ENCODE peak calls at places on chromosomes 12 and 14, in five cellular contexts. Z, H, M, Q and L are unnamed samples. For H3K9me3, the result is how much of the 10 kb centered on the place peaks cover.

GRCh38 chr12:1391722-1392121 is 202.7 kb downstream of the FBXL14 start:
- DNase-seq in H (no peak), Z (no peak), M (no peak), Q (peak), L (no peak)

GRCh38 chr12:80161612-80162011 is 62.3 kb downstream of the OTOGL start:
- DNase-seq in Z (no peak), Q (no peak), M (no peak), H (no peak), L (no peak)

GRCh38 chr12:124162151-124163110 is 132.5 kb upstream of the RFLNA start:
- DNase-seq in H (no peak), Q (no peak), M (no peak), Z (no peak), L (no peak)

GRCh38 chr14:73723799-73724621 is 9.8 kb upstream of the PNMA1 start:
- DNase-seq in Z (no peak), M (peak), Q (peak), H (peak), L (no peak)

GRCh38 chr14:54348001-54348611 is 48.7 kb upstream of the CDKN3 start:
- DNase-seq in Z (no peak), M (peak), H (no peak), Q (no peak), L (peak)

GRCh38 chr12:104828015-104828414 is 130.1 kb downstream of the SLC41A2 start:
- DNase-seq in H (no peak), M (no peak), Q (no peak), Z (no peak), L (no peak)

GRCh38 chr12:12083688-12084087 is 12.9 kb downstream of the BCL2L14 start:
- DNase-seq in Q (peak), M (no peak), Z (no peak), H (no peak), L (no peak)

GRCh38 chr12:8078400-8078799 is 3.7 kb upstream of the NECAP1 start:
- DNase-seq in Z (peak), H (peak), M (peak), Q (peak), L (no peak)

GRCh38 chr12:74985986-74986319 is 223.7 kb downstream of the KCNC2 start:
- DNase-seq in Q (peak), M (no peak), Z (no peak), H (peak), L (no peak)

GRCh38 chr12:18432211-18432610 is 170.9 kb downstream of the PIK3C2G start:
- DNase-seq in H (no peak), Q (no peak), M (no peak), Z (no peak), L (no peak)

GRCh38 chr12:71970031-71970430 is 31.4 kb downstream of the TPH2 start:
- DNase-seq in M (no peak), Z (no peak), H (no peak), Q (no peak), L (no peak)

GRCh38 chr12:120239776-120240494 is 25.6 kb downstream of the PXN start:
- DNase-seq in M (no peak), Q (no peak), Z (no peak), H (no peak), L (no peak)

GRCh38 chr12:120238839-120239445 is 26.6 kb downstream of the PXN start:
- DNase-seq in H (no peak), Z (no peak), M (no peak), Q (no peak), L (no peak)

GRCh38 chr12:120236124-120236398 is 29.5 kb downstream of the PXN start:
- DNase-seq in H (no peak), Q (no peak), Z (no peak), M (no peak), L (no peak)

GRCh38 chr12:120240495-120240833 is 25.1 kb downstream of the PXN start:
- DNase-seq in H (no peak), Z (no peak), Q (no peak), M (no peak), L (no peak)

DNA sequence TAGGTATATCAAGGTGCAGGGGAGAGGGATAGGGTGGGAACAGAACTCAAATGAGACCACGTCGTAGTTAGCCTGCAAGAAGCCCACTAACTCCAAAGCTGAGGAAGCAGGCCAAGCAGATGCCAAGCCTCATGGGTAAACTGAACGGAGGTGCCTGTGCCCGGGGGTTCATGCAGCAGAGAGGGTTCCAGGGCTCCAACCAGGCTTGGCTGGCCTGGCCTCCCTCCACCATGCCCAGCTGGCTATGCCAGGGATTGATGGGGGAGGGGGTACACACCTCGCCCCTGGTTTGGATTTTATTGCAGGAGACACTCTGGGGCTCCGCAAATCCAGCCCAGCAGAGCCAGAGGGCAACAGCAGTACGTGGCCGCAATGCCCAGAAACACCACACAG is 27.3 kb downstream of the PXN start:
- DNase-seq in Q (no peak), M (no peak), H (no peak), Z (no peak), L (no peak)
- H3K4me3 ChIP-seq in Q (no peak), M (no peak), H (peak), Z (no peak), L (no peak)

DNA sequence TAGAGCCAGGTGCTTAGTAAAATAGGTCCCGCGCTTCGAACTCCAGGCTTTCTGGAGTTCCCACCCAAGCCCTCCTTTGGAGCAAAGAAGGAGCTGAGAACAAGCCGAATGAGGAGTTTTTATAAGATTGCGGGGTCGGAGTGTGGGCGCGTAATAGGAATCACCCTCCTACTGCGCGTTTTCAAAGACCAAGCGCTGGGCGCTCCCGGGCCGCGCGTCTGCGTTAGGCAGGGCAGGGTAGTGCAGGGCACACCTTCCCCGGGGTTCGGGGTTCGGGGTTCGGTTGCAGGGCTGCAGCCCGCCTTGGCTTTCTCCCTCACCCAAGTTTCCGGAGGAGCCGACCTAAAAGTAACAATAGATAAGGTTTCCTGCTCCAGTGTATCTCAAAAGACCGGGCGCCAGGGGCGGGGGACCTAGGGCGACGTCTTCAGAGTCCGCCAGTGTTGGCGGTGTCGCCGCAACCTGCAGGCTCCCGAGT is 3.6 kb downstream of the SSTR1 start:
- DNase-seq in H (no peak), Z (no peak), M (peak), Q (peak), L (no peak)
- H3K9me3 ChIP-seq in H (under half), Z (under half), M (under half), Q (under half), L (under half)

DNA sequence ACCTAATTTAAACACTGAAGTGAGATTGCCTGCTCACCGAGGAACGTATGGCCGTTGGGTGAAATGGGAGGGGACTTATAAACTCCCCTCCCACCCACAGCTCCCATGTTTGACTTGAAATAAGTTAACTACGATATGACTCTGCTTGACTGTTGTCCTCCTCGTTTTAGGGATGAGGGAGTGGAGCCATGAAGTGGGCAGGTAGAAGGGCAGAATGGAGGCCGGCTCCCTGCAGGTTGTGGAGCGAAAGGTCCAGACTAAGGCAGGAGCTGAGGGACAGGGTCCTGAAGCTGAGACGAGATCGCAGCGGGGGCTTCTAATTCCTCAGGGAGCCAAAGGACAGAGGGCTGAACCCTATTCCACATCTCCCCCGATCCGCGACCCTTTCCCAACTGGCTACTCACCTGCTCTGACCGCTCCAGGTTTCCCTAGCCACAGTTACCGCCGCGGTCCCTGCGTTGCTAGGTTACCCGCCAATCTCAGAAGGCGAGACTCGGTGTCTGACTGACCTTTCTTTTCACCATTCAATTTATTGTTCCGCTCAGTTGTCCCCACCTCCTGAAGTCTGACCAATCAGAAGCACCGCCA is 577 bp upstream of the TPCN1 start:
- DNase-seq in H (no peak), Q (no peak), M (no peak), Z (no peak), L (no peak)
- H3K27ac ChIP-seq in H (no peak), Q (peak), M (no peak), Z (peak), L (peak)

DNA sequence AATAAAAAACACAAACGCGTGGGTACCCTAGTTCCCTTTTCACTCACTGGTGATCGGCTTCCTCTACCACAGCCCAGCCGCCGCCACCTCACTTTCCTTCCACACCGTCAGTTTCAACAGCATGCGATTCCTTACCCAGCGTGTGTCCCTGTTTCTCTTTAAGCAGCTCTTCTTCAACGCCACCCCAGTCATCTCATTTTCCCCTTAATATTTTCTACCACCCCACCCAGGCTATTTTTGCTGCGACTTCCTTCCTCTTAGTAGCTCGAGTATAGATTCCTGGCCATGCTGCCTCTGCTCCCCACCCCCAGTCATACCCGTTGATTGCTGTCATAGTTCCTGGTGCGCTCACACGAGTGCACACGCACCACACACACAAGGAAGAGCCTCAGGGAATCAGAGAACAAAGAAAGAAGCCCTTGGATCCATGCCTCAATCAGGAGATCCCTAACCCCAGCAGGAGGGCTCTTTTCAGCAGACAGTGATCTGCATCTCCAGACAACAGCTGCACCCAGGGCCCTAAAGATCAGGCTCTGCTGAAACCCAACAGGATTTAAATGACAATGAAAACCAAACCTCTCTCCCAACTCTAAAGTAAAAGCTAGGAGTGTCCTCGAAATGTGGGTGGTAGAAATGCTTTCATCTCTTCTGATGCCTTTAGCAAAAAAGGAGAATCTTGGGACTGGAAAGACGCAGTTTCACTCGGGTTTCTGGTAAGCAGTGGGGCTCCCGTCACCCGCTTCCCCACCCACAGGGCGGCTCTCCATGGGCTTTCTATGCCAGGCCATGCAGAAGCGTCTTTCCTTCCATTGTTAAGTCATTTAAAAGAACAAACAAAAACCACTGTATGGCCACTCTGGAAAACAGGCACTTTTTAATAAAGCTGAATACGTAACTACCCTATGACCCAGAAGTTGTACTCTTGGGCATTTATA is 23.8 kb downstream of the VPS37B start:
- DNase-seq in H (peak), Q (peak), M (peak), Z (no peak), L (peak)
- H3K4me3 ChIP-seq in H (peak), Q (peak), M (no peak), Z (no peak), L (peak)

GRCh38 chr12:34595749-34596733 is 573.7 kb downstream of the ALG10 start:
- DNase-seq in Z (no peak), H (peak), M (no peak), Q (no peak), L (no peak)

GRCh38 chr12:34597548-34598351 is 575.5 kb downstream of the ALG10 start:
- DNase-seq in Z (no peak), Q (no peak), H (peak), M (no peak), L (no peak)

DNA sequence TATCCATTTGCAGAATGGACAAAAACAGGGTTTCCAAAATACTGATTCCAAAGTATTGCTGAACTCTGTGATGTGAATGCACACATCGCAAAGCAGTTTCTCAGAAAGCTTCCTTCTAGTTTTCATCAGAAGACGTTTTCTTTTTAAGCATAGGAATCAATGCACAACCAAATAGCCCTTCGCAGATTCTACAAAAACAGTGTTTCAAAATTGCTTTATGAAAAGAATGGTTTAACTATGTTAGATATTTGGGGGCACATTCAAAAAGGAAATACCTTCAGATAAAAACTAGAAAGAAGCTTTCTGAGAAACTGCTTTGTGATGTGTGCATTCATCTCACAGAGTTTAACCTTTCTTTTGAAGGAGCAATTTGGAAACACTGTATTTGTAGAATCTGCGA is 569.7 kb downstream of the ALG10 start:
- DNase-seq in M (no peak), H (no peak), Q (no peak), Z (no peak), L (no peak)
- H3K9me3 ChIP-seq in M (under half), H (under half), Q (half or more), Z (half or more), L (under half)

DNA sequence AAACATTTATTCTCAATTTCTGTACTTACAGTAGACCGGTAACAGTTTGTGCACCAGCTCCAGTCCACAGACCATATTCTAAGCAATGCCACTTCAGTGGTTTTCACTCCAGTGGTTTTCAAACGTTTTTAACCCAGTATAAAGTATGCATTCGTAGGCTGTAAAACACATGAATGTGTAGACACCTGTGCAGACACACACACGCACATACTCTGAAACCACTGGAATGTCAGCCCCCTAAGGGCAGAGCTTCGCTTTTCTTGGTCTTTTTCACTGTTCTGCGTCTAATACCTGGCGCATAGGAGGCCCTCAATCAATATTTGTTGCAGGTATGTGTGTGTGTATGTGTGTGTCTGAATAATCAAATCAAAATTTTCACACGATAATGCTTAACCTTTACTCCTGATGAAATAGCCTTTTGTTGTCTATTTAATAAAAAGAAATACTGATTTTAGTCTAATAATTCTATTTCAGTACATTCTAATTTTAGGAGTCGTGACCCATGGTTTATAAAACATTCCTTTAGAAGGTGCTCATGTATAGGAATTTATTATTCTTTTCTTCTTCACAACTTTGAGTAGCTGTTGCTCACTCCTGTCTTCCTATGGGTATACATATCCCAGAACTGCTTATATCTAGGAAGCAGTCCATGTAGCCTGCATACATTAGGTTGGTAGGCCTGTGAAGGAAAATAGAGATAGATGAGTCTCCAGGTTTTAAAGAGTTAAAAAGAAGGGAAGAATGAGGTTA is 73.6 kb upstream of the REP15 start:
- DNase-seq in Z (no peak), H (no peak), Q (no peak), M (no peak), L (no peak)
- H3K27ac ChIP-seq in Z (no peak), H (peak), Q (no peak), M (no peak), L (no peak)

GRCh38 chr14:22978487-22978837 is 3.9 kb downstream of the AJUBA start:
- DNase-seq in Z (no peak), M (no peak), H (no peak), Q (no peak), L (no peak)

GRCh38 chr14:22979748-22980392 is 2.5 kb downstream of the AJUBA start:
- DNase-seq in Z (no peak), Q (no peak), H (peak), M (no peak), L (no peak)

GRCh38 chr14:22980672-22981089 is 1.7 kb downstream of the AJUBA start:
- DNase-seq in Q (peak), M (peak), Z (peak), H (peak), L (no peak)

GRCh38 chr14:22977684-22978486 is 4.5 kb downstream of the AJUBA start:
- DNase-seq in H (peak), Q (peak), Z (no peak), M (peak), L (no peak)

DNA sequence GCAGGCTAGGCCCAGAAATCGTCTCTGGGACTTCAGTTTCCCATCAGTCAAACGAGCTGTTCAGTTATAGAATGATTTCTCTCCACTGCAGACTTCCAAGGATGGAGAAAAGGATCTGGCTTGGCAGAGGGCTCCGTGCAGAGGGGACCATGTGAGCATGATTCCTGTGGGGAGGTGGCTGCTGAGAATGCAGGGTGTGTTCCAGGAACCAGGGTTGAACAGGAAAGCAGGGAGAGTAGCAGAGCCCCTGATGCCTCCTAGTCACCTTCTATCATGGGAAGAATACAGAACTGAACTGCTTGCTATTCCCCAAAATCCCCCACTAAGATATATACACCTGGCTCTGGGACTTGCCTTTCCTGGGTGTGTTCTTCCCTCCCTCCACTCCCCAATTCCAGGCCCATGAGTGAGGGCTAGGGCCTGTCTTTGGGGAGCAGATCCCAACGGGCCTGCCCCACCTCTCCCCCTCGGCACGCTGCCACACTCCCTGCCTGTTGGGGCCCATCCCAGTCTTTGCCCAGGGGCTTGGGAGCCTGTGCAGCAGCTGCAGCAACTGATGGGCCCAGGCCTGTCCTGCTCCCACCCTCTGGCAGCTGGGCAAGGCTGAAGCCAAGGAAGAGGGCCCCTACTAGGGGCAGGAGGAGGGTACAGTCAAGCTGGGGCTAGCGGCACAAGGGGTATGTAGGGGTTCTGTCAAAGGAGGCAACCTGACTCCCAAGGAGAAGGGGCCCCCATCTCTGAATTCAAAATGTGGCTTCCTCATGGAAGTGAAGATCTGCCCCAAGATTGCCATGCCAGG is 3.3 kb downstream of the AJUBA start:
- DNase-seq in H (no peak), Z (no peak), Q (no peak), M (no peak), L (no peak)
- H3K4me3 ChIP-seq in H (no peak), Z (no peak), Q (peak), M (no peak), L (no peak)